ENCODE peak calls at places on chromosomes 4 and X, in four cellular contexts. Y is cardiac muscle cell, N is A549, O is GM23248. D is an unnamed sample.

GRCh38 chrX:9269134-9269533 is 195.7 kb upstream of the TBL1X start:
- DNase-seq in Y (no peak), N (no peak), O (no peak), D (no peak)

GRCh38 chr4:27643101-27643500 is 782.5 kb downstream of the STIM2 start:
- DNase-seq in Y (no peak), N (no peak), O (no peak), D (no peak)

GRCh38 chrX:43655961-43656494 is at the start of gene MAOA:
- DNase-seq in Y (peak; percentile 46), N (no peak), O (no peak), D (peak; percentile 61)

GRCh38 chr4:109040441-109040840 is 262.0 kb downstream of the COL25A1 start:
- DNase-seq in Y (no peak), N (no peak), O (peak; percentile 19), D (no peak)

GRCh38 chr4:19971829-19972228 is 279.9 kb upstream of the SLIT2 start:
- DNase-seq in Y (peak; percentile 10), N (no peak), O (no peak), D (no peak)

GRCh38 chrX:13719192-13719856 is 15.1 kb downstream of the TRAPPC2 start:
- DNase-seq in Y (no peak), N (no peak), O (no peak), D (no peak)

GRCh38 chr4:53592686-53593641 is 1.7 kb upstream of the LNX1 start:
- DNase-seq in Y (peak; percentile 63), N (peak; percentile 40), O (no peak), D (peak; percentile 76)

GRCh38 chr4:25928956-25929336 is 14.9 kb downstream of the SMIM20 start:
- DNase-seq in Y (peak; percentile 64), N (no peak), O (peak; percentile 53), D (no peak)

GRCh38 chr4:98673978-98674377 is 15.6 kb upstream of the TSPAN5 start:
- DNase-seq in Y (no peak), N (no peak), O (no peak), D (no peak)

GRCh38 chr4:145878501-145879435 is 59.9 kb downstream of the ZNF827 start:
- DNase-seq in Y (peak; percentile 68), N (no peak), O (peak; percentile 38), D (no peak)

GRCh38 chr4:94564252-94564651 is 112.5 kb downstream of the PDLIM5 start:
- DNase-seq in Y (no peak), N (no peak), O (no peak), D (no peak)

GRCh38 chr4:94566420-94566819 is 114.7 kb downstream of the PDLIM5 start:
- DNase-seq in Y (no peak), N (no peak), O (no peak), D (no peak)

GRCh38 chr4:94571301-94571700 is 119.6 kb downstream of the PDLIM5 start:
- DNase-seq in Y (no peak), N (no peak), O (no peak), D (peak; percentile 7)

GRCh38 chr4:94570558-94570957 is 118.8 kb downstream of the PDLIM5 start:
- DNase-seq in Y (no peak), N (no peak), O (no peak), D (no peak)

DNA sequence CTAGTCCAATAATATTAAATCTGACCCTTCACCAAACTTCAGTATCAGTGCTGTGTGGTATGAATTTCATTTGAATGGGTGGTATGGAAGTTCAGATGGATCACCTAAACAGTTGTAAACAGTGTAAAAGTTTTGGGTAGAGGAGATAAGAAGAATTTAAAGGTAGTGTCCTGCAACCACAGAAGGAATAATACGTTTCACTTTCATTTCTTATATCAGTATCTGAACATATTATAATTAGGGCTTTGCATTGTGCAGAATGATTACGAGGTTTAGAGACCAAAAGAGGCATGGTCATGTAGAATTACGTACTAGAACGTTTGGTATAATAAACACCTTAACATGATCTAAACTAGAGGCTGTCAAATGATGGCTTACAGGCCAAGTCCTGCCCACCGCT is 116.1 kb downstream of the PDLIM5 start:
- DNase-seq in Y (no peak), N (no peak), O (no peak), D (no peak)
- H3K4me3 ChIP-seq in Y (no peak overlapping the region), N (no peak overlapping the region), O (no peak overlapping the region), D (no peak overlapping the region)

GRCh38 chr4:77194366-77194765 is 37.4 kb downstream of the CCNG2 start:
- DNase-seq in Y (no peak), N (no peak), O (no peak), D (no peak)

GRCh38 chr4:77190053-77190452 is 33.0 kb downstream of the CCNG2 start:
- DNase-seq in Y (no peak), N (no peak), O (no peak), D (no peak)

GRCh38 chr4:77194989-77195388 is 38.0 kb downstream of the CCNG2 start:
- DNase-seq in Y (no peak), N (no peak), O (no peak), D (no peak)

GRCh38 chr4:77193511-77194236 is 36.7 kb downstream of the CCNG2 start:
- DNase-seq in Y (no peak), N (no peak), O (no peak), D (peak; percentile 85)

DNA sequence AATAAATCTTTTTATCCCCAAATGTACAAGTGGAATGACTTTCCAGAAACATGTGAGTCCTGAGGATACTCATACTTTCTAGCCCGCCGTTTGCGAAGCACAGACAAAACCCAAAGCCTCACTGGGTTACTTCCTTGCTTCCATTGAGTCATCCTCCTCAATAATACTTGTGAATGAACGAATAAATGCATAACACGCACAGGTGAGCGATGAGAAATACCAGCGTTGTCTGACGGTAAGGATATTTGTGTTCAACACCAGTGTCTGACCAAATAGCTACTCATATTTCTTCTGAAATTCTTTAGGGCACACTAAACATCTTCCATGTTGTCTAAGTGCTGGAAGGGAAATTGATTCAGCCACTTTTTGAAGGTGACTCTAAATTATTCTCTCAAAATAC is 36.0 kb downstream of the CCNG2 start:
- DNase-seq in Y (no peak), N (no peak), O (no peak), D (no peak)
- H3K4me3 ChIP-seq in Y (no peak overlapping the region), N (no peak overlapping the region), O (no peak overlapping the region), D (no peak overlapping the region)

GRCh38 chr4:2259541-2260267 is 2.2 kb downstream of the MXD4 start:
- DNase-seq in Y (no peak), N (no peak), O (no peak), D (no peak)

GRCh38 chr4:2257361-2258001 is 4.4 kb downstream of the MXD4 start:
- DNase-seq in Y (no peak), N (no peak), O (no peak), D (peak; percentile 36)

GRCh38 chr4:2260336-2261109 is 1.4 kb downstream of the MXD4 start:
- DNase-seq in Y (no peak), N (no peak), O (peak; percentile 53), D (no peak)

GRCh38 chr4:2258091-2259035 is 3.5 kb downstream of the MXD4 start:
- DNase-seq in Y (no peak), N (no peak), O (no peak), D (peak; percentile 30)

DNA sequence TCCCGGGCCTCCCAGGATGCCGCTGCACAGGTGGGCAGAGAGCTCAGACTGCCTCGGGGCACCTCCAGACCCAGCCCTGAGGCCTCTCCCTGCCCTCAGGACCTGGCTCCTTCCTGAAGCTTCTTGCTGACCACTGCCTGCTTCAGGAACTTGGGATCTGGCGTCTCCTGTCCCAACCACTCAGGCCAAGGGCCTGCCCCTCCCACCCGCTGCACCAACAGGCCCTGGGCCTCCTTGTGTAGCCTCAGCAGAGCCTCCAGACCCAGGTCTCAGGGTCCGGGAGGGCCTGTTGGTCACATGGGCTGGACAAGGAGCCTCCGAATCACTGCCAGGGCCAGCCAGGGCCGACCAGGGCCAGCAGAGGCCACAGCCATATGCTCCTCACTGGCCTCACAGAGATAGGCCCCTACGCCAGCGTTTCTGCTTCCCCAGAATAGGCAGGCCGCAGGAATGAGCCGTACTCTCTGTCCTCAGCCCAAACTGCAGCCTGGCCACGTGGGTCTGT is 2.8 kb downstream of the MXD4 start:
- DNase-seq in Y (no peak), N (no peak), O (no peak), D (no peak)
- H3K4me3 ChIP-seq in Y (no peak overlapping the region), N (no peak overlapping the region), O (no peak overlapping the region), D (no peak overlapping the region)

DNA sequence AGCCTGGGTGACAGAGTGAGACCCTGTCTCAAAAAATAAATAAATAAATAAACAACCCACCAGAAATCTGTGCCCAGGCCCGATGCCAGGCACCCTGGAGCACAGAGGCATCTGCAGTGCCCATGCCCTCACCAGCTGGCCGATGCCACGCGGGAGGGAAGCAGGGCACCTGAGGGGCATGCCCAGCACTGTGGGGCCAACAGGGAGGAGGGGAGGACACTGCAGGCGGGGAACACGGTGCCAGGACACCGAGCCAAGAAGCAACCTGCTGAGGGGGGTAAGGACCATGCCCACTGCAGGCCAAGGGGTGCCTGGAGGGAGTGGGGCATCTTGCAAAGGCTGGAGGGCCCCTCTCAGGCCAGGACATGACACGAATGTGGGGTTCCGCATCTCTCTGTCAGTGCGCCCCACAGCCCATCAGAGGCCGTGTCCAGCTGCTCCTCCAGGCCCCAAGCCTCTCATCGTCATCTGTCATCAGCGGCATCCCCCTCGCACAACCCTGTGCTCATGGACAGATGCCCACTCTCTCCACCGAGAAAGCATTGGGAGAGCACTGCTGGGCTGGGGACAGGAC is 13.3 kb upstream of the DUSP9 start:
- DNase-seq in Y (no peak), N (no peak), O (no peak), D (peak; percentile 25)
- H3K4me3 ChIP-seq in Y (no peak overlapping the region), N (no peak overlapping the region), O (no peak overlapping the region), D (no peak overlapping the region)